ENCODE peak calls at places on chromosomes 1 and 21, in seven cellular contexts. G is skeletal muscle cell; M is left colon; X is fibroblast of pulmonary artery; E is NCI-H1930; J is A549; C is effector memory CD4-positive, alpha-beta T cell. O is an unnamed sample.

GRCh38 chr1:2803086-2803930 is 1.8 kb upstream of the TTC34 start:
- DNase-seq in X (no peak), M (no peak), C (no peak), G (no peak), J (no peak), E (no peak), O (no peak)

GRCh38 chr1:108107658-108108057 is 92.5 kb downstream of the SLC25A24 start:
- DNase-seq in C (no peak), E (no peak), M (no peak), X (peak), G (peak), J (peak), O (no peak)

GRCh38 chr1:46684670-46685069 is 13.0 kb downstream of the TEX38 start:
- DNase-seq in J (no peak), G (no peak), X (no peak), C (no peak), E (no peak), M (no peak), O (no peak)

GRCh38 chr21:33286076-33286475 is 19.9 kb downstream of the IL10RB start:
- DNase-seq in G (no peak), M (no peak), E (no peak), C (no peak), J (no peak), X (no peak), O (no peak)

GRCh38 chr1:219220945-219221344 is 47.3 kb downstream of the LYPLAL1 start:
- DNase-seq in C (no peak), E (no peak), G (no peak), X (no peak), M (no peak), J (no peak), O (no peak)

GRCh38 chr1:54301494-54301893 is 101.5 kb downstream of the MRPL37 start:
- DNase-seq in E (no peak), M (no peak), C (no peak), X (no peak), G (no peak), J (no peak), O (no peak)

GRCh38 chr1:57340361-57341192 is 83.3 kb downstream of the DAB1 start:
- DNase-seq in G (no peak), X (no peak), E (no peak), J (no peak), M (no peak), C (no peak), O (peak)

GRCh38 chr1:1929639-1930545 is 10.8 kb upstream of the TMEM52 start:
- DNase-seq in G (no peak), M (no peak), C (no peak), E (no peak), X (no peak), J (no peak), O (no peak)

GRCh38 chr1:164707868-164708331 is 148.9 kb downstream of the PBX1 start:
- DNase-seq in J (peak), C (no peak), X (peak), G (peak), M (no peak), E (no peak), O (no peak)

O was measured in lung.